ENCODE peak calls at places on chromosomes 2 and 18, in eight cellular contexts. G, K, T, Z, Q, Y, M and B are unnamed samples.

GRCh38 chr2:83817511-83817910 is 641.6 kb downstream of the SUCLG1 start:
- DNase-seq in G (no peak), K (no peak), T (peak), Z (no peak), Q (no peak), Y (peak), M (peak), B (no peak)

GRCh38 chr2:133574620-133575019 is 6.4 kb upstream of the NCKAP5 start:
- DNase-seq in G (no peak), K (no peak), T (no peak), Z (no peak), Q (no peak), Y (no peak), M (no peak), B (no peak)

GRCh38 chr2:53949457-53949856 is 21.3 kb downstream of the PSME4 start:
- DNase-seq in G (no peak), K (no peak), T (no peak), Z (no peak), Q (no peak), Y (no peak), M (peak), B (no peak)

GRCh38 chr2:117058366-117058765 is 756.1 kb upstream of the DDX18 start:
- DNase-seq in G (no peak), K (no peak), T (peak), Z (no peak), Q (no peak), Y (no peak), M (no peak), B (no peak)

GRCh38 chr2:9286553-9287399 is 80.2 kb downstream of the ASAP2 start:
- DNase-seq in G (no peak), K (no peak), T (no peak), Z (no peak), Q (no peak), Y (no peak), M (peak), B (no peak)

GRCh38 chr18:49849331-49850217 is 36.2 kb upstream of the ACAA2 start:
- DNase-seq in G (no peak), K (peak), T (peak), Z (peak), Q (no peak), Y (peak), M (peak), B (no peak)

GRCh38 chr18:51029378-51029693 is 677 bp upstream of the SMAD4 start:
- DNase-seq in G (no peak), K (no peak), T (no peak), Z (no peak), Q (no peak), Y (no peak), M (no peak), B (no peak)

GRCh38 chr2:77520981-77521380 is 1.2 kb downstream of the LRRTM4 start:
- DNase-seq in G (no peak), K (no peak), T (no peak), Z (no peak), Q (no peak), Y (no peak), M (no peak), B (no peak)

GRCh38 chr2:10759151-10759714 is 37.8 kb downstream of the ATP6V1C2 start:
- DNase-seq in G (no peak), K (no peak), T (no peak), Z (no peak), Q (no peak), Y (no peak), M (no peak), B (no peak)

GRCh38 chr2:140804682-140805235 is 1326.1 kb downstream of the LRP1B start:
- DNase-seq in G (no peak), K (no peak), T (no peak), Z (no peak), Q (no peak), Y (no peak), M (no peak), B (no peak)

GRCh38 chr2:30208453-30208852 is 22.9 kb upstream of the LBH start:
- DNase-seq in G (peak), K (peak), T (peak), Z (peak), Q (no peak), Y (peak), M (peak), B (peak)

GRCh38 chr2:40556298-40556697 is 104.4 kb upstream of the SLC8A1 start:
- DNase-seq in G (no peak), K (no peak), T (no peak), Z (no peak), Q (no peak), Y (no peak), M (no peak), B (no peak)

GRCh38 chr2:156309922-156310321 is 22.6 kb downstream of the NR4A2 start:
- DNase-seq in G (no peak), K (no peak), T (no peak), Z (no peak), Q (no peak), Y (no peak), M (no peak), B (no peak)

GRCh38 chr2:155205201-155205600 is 506.7 kb downstream of the KCNJ3 start:
- DNase-seq in G (no peak), K (no peak), T (no peak), Z (no peak), Q (no peak), Y (no peak), M (no peak), B (no peak)

GRCh38 chr18:60891936-60892335 is 441.3 kb upstream of the CDH20 start:
- DNase-seq in G (no peak), K (no peak), T (no peak), Z (no peak), Q (no peak), Y (no peak), M (no peak), B (no peak)

GRCh38 chr2:99697811-99698568 is 208.2 kb upstream of the REV1 start:
- DNase-seq in G (no peak), K (no peak), T (no peak), Z (no peak), Q (no peak), Y (no peak), M (peak), B (no peak)

GRCh38 chr2:173652311-173652710 is 297.6 kb downstream of the CDCA7 start:
- DNase-seq in G (no peak), K (no peak), T (no peak), Z (no peak), Q (no peak), Y (no peak), M (peak), B (no peak)

GRCh38 chr2:109244750-109245382 is 115.9 kb downstream of the SH3RF3 start:
- DNase-seq in G (no peak), K (no peak), T (no peak), Z (no peak), Q (no peak), Y (no peak), M (no peak), B (no peak)

GRCh38 chr2:9308186-9308955 is 101.8 kb downstream of the ASAP2 start:
- DNase-seq in G (no peak), K (no peak), T (no peak), Z (no peak), Q (no peak), Y (no peak), M (peak), B (no peak)

GRCh38 chr2:109237792-109238191 is 108.8 kb downstream of the SH3RF3 start:
- DNase-seq in G (no peak), K (no peak), T (no peak), Z (no peak), Q (no peak), Y (no peak), M (no peak), B (no peak)